ENCODE peak calls at places on chromosomes 13 and 19, in ten cellular contexts. One of them, this sample, is unnamed.

GRCh38 chr19:57637379-57637778 is 4.4 kb downstream of the ZNF211 start:
- DNase-seq in tibial artery: no peak
- DNase-seq in D721Med: no peak
- DNase-seq in endothelial cell: no peak
- DNase-seq in breast epithelium: no peak
- DNase-seq in AG04449: no peak
- DNase-seq in choroid plexus epithelial cell: no peak
- DNase-seq in WTC11: no peak
- DNase-seq in cardiac muscle cell: no peak
- DNase-seq in progenitor cell of endocrine pancreas: no peak
- DNase-seq in this sample: no peak

GRCh38 chr19:32688315-32688714 is 3.3 kb upstream of the NUDT19 start:
- DNase-seq in tibial artery: peak; percentile 56
- DNase-seq in D721Med: no peak
- DNase-seq in endothelial cell: no peak
- DNase-seq in breast epithelium: no peak
- DNase-seq in AG04449: no peak
- DNase-seq in choroid plexus epithelial cell: no peak
- DNase-seq in WTC11: no peak
- DNase-seq in cardiac muscle cell: no peak
- DNase-seq in progenitor cell of endocrine pancreas: no peak
- DNase-seq in this sample: no peak

GRCh38 chr13:43159007-43159406 is 135.6 kb downstream of the DNAJC15 start:
- DNase-seq in tibial artery: no peak
- DNase-seq in D721Med: no peak
- DNase-seq in endothelial cell: no peak
- DNase-seq in breast epithelium: no peak
- DNase-seq in AG04449: no peak
- DNase-seq in choroid plexus epithelial cell: peak; percentile 74
- DNase-seq in WTC11: no peak
- DNase-seq in cardiac muscle cell: no peak
- DNase-seq in progenitor cell of endocrine pancreas: no peak
- DNase-seq in this sample: peak; percentile 12

GRCh38 chr19:4831351-4832340 is at the start of gene TICAM1:
- DNase-seq in tibial artery: peak; percentile 69
- DNase-seq in D721Med: peak; percentile 53
- DNase-seq in endothelial cell: peak; percentile 35
- DNase-seq in breast epithelium: peak; percentile 71
- DNase-seq in AG04449: no peak
- DNase-seq in choroid plexus epithelial cell: peak; percentile 56
- DNase-seq in WTC11: no peak
- DNase-seq in cardiac muscle cell: peak; percentile 32
- DNase-seq in progenitor cell of endocrine pancreas: no peak
- DNase-seq in this sample: peak; percentile 76

GRCh38 chr19:7366701-7367420 is 18.1 kb downstream of the ARHGEF18 start:
- DNase-seq in tibial artery: no peak
- DNase-seq in D721Med: no peak
- DNase-seq in endothelial cell: no peak
- DNase-seq in breast epithelium: no peak
- DNase-seq in AG04449: no peak
- DNase-seq in choroid plexus epithelial cell: peak; percentile 50
- DNase-seq in WTC11: no peak
- DNase-seq in cardiac muscle cell: no peak
- DNase-seq in progenitor cell of endocrine pancreas: no peak
- DNase-seq in this sample: peak; percentile 45

GRCh38 chr13:67366533-67366932 is 136.4 kb upstream of the PCDH9 start:
- DNase-seq in tibial artery: no peak
- DNase-seq in D721Med: no peak
- DNase-seq in endothelial cell: no peak
- DNase-seq in breast epithelium: no peak
- DNase-seq in AG04449: no peak
- DNase-seq in choroid plexus epithelial cell: peak; percentile 83
- DNase-seq in WTC11: no peak
- DNase-seq in cardiac muscle cell: no peak
- DNase-seq in progenitor cell of endocrine pancreas: no peak
- DNase-seq in this sample: no peak

GRCh38 chr19:39935262-39935661 is 828 bp upstream of the FCGBP start:
- DNase-seq in tibial artery: no peak
- DNase-seq in D721Med: no peak
- DNase-seq in endothelial cell: no peak
- DNase-seq in breast epithelium: no peak
- DNase-seq in AG04449: no peak
- DNase-seq in choroid plexus epithelial cell: no peak
- DNase-seq in WTC11: no peak
- DNase-seq in cardiac muscle cell: no peak
- DNase-seq in progenitor cell of endocrine pancreas: no peak
- DNase-seq in this sample: no peak

GRCh38 chr13:48151343-48151742 is 56.4 kb upstream of the MED4 start:
- DNase-seq in tibial artery: no peak
- DNase-seq in D721Med: no peak
- DNase-seq in endothelial cell: no peak
- DNase-seq in breast epithelium: no peak
- DNase-seq in AG04449: no peak
- DNase-seq in choroid plexus epithelial cell: no peak
- DNase-seq in WTC11: no peak
- DNase-seq in cardiac muscle cell: no peak
- DNase-seq in progenitor cell of endocrine pancreas: no peak
- DNase-seq in this sample: no peak

GRCh38 chr19:12774588-12775555 is at the start of gene HOOK2:
- DNase-seq in tibial artery: no peak
- DNase-seq in D721Med: no peak
- DNase-seq in endothelial cell: no peak
- DNase-seq in breast epithelium: peak; percentile 98
- DNase-seq in AG04449: no peak
- DNase-seq in choroid plexus epithelial cell: no peak
- DNase-seq in WTC11: peak; percentile 94
- DNase-seq in cardiac muscle cell: no peak
- DNase-seq in progenitor cell of endocrine pancreas: peak; percentile 94
- DNase-seq in this sample: peak; percentile 90

DNA sequence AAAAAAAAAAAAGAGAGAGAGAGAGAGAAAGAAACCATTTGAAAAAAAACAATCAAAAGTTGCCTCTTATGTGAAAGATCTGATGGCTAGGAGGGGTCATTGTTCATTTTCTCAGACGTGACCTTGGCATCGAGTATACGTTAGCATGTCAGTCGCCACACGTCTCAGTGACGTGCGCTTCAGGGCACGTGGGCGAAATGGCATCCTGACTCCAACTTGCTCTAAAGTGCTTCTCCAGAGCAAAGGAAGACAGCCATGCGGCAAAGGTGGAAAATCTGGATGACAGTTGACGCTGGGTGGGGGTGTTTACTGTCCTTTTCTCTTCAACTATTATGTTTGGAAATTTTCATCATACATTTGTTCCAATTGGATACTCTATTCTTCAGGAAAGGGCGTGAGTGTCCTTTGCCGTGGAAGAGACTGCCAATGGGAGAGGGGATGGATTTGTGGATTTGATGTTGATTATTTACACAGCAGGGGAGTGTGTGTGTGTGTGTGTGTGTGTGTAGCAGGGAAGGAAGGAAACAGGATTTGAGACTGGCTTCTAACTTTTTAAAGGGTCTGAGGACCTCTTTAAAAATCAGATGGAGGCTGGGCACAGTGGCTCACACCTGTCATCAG is 25.0 kb downstream of the KLF2 start:
- DNase-seq in tibial artery: no peak
- DNase-seq in D721Med: no peak
- DNase-seq in endothelial cell: no peak
- DNase-seq in breast epithelium: no peak
- DNase-seq in AG04449: no peak
- DNase-seq in choroid plexus epithelial cell: peak; percentile 27
- DNase-seq in WTC11: no peak
- DNase-seq in cardiac muscle cell: no peak
- DNase-seq in progenitor cell of endocrine pancreas: no peak
- DNase-seq in this sample: no peak
- TF ChIP-seq CTCF in tibial artery: no peak
- TF ChIP-seq CTCF in D721Med: no peak
- TF ChIP-seq CTCF in endothelial cell: no peak
- TF ChIP-seq CTCF in breast epithelium: no peak
- TF ChIP-seq CTCF in AG04449: no peak
- TF ChIP-seq CTCF in choroid plexus epithelial cell: no peak
- TF ChIP-seq CTCF in WTC11: no peak
- TF ChIP-seq CTCF in cardiac muscle cell: no peak
- TF ChIP-seq CTCF in progenitor cell of endocrine pancreas: no peak
- TF ChIP-seq CTCF in this sample: no peak

DNA sequence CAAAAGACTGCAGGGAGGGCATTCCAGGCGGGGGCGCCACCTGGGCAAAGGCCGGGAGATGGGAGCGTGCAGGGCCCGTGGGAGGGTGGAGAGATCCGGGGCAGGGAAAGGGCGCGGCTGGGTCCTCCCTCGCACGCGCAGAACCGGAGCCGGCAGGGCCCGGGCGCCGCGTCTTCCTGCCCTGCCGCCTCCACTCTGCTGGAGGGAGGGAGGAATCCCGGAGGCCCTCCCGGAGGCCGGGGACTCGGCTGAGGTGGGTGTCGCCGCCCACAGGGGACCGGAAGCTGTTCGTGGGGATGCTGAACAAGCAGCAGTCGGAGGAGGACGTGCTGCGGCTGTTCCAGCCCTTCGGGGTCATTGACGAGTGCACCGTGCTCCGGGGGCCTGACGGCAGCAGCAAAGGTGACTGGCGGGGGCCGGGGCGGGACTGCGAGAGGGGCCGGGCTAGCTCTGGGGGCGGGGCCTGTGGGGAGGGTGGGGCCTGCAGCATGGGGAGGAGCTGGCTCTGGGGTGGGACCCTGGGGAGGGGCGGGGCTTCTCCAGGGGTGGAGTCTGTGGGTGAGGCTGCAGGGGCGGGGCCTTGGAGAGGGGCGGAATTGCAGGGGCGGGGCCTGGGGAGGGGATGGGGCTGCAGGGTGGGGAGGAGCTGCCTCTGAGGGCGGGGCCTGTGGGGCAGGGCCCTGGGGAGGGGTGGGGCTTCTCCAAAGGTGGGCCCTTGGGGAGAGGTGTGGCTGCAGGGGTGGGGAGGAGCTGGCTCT is 51.3 kb downstream of the CELF5 start:
- DNase-seq in tibial artery: peak; percentile 26
- DNase-seq in D721Med: peak; percentile 96
- DNase-seq in endothelial cell: peak; percentile 84
- DNase-seq in breast epithelium: peak; percentile 77
- DNase-seq in AG04449: no peak
- DNase-seq in choroid plexus epithelial cell: peak; percentile 84
- DNase-seq in WTC11: peak; percentile 98
- DNase-seq in cardiac muscle cell: peak; percentile 96
- DNase-seq in progenitor cell of endocrine pancreas: peak; percentile 55
- DNase-seq in this sample: peak; percentile 98
- TF ChIP-seq CTCF in tibial artery: no peak
- TF ChIP-seq CTCF in D721Med: no peak
- TF ChIP-seq CTCF in endothelial cell: peak; percentile 8
- TF ChIP-seq CTCF in breast epithelium: no peak
- TF ChIP-seq CTCF in AG04449: no peak
- TF ChIP-seq CTCF in choroid plexus epithelial cell: no peak
- TF ChIP-seq CTCF in WTC11: peak; percentile 76
- TF ChIP-seq CTCF in cardiac muscle cell: no peak
- TF ChIP-seq CTCF in progenitor cell of endocrine pancreas: peak; percentile 64
- TF ChIP-seq CTCF in this sample: peak; percentile 76

GRCh38 chr13:59176775-59177174 is 987.0 kb downstream of the DIAPH3 start:
- DNase-seq in tibial artery: no peak
- DNase-seq in D721Med: no peak
- DNase-seq in endothelial cell: no peak
- DNase-seq in breast epithelium: no peak
- DNase-seq in AG04449: no peak
- DNase-seq in choroid plexus epithelial cell: no peak
- DNase-seq in WTC11: no peak
- DNase-seq in cardiac muscle cell: no peak
- DNase-seq in progenitor cell of endocrine pancreas: no peak
- DNase-seq in this sample: no peak
- TF ChIP-seq CTCF in tibial artery: no peak
- TF ChIP-seq CTCF in D721Med: no peak
- TF ChIP-seq CTCF in endothelial cell: peak; percentile 13
- TF ChIP-seq CTCF in breast epithelium: no peak
- TF ChIP-seq CTCF in AG04449: peak; percentile 17
- TF ChIP-seq CTCF in choroid plexus epithelial cell: peak; percentile 14
- TF ChIP-seq CTCF in WTC11: peak; percentile 42
- TF ChIP-seq CTCF in cardiac muscle cell: no peak
- TF ChIP-seq CTCF in progenitor cell of endocrine pancreas: no peak
- TF ChIP-seq CTCF in this sample: no peak

GRCh38 chr19:50509366-50509765 is 1.6 kb downstream of the JOSD2 start:
- DNase-seq in tibial artery: no peak
- DNase-seq in D721Med: no peak
- DNase-seq in endothelial cell: no peak
- DNase-seq in breast epithelium: no peak
- DNase-seq in AG04449: no peak
- DNase-seq in choroid plexus epithelial cell: no peak
- DNase-seq in WTC11: no peak
- DNase-seq in cardiac muscle cell: no peak
- DNase-seq in progenitor cell of endocrine pancreas: no peak
- DNase-seq in this sample: no peak

GRCh38 chr19:50510121-50510670 is 795 bp downstream of the JOSD2 start:
- DNase-seq in tibial artery: no peak
- DNase-seq in D721Med: no peak
- DNase-seq in endothelial cell: no peak
- DNase-seq in breast epithelium: no peak
- DNase-seq in AG04449: no peak
- DNase-seq in choroid plexus epithelial cell: peak; percentile 13
- DNase-seq in WTC11: no peak
- DNase-seq in cardiac muscle cell: no peak
- DNase-seq in progenitor cell of endocrine pancreas: no peak
- DNase-seq in this sample: no peak

GRCh38 chr19:50510700-50511068 is 307 bp downstream of the JOSD2 start:
- DNase-seq in tibial artery: no peak
- DNase-seq in D721Med: peak; percentile 58
- DNase-seq in endothelial cell: no peak
- DNase-seq in breast epithelium: no peak
- DNase-seq in AG04449: no peak
- DNase-seq in choroid plexus epithelial cell: peak; percentile 28
- DNase-seq in WTC11: no peak
- DNase-seq in cardiac muscle cell: no peak
- DNase-seq in progenitor cell of endocrine pancreas: no peak
- DNase-seq in this sample: no peak

GRCh38 chr19:50512112-50512998 is 1.4 kb downstream of the ASPDH start:
- DNase-seq in tibial artery: no peak
- DNase-seq in D721Med: no peak
- DNase-seq in endothelial cell: no peak
- DNase-seq in breast epithelium: no peak
- DNase-seq in AG04449: no peak
- DNase-seq in choroid plexus epithelial cell: no peak
- DNase-seq in WTC11: no peak
- DNase-seq in cardiac muscle cell: no peak
- DNase-seq in progenitor cell of endocrine pancreas: no peak
- DNase-seq in this sample: no peak

DNA sequence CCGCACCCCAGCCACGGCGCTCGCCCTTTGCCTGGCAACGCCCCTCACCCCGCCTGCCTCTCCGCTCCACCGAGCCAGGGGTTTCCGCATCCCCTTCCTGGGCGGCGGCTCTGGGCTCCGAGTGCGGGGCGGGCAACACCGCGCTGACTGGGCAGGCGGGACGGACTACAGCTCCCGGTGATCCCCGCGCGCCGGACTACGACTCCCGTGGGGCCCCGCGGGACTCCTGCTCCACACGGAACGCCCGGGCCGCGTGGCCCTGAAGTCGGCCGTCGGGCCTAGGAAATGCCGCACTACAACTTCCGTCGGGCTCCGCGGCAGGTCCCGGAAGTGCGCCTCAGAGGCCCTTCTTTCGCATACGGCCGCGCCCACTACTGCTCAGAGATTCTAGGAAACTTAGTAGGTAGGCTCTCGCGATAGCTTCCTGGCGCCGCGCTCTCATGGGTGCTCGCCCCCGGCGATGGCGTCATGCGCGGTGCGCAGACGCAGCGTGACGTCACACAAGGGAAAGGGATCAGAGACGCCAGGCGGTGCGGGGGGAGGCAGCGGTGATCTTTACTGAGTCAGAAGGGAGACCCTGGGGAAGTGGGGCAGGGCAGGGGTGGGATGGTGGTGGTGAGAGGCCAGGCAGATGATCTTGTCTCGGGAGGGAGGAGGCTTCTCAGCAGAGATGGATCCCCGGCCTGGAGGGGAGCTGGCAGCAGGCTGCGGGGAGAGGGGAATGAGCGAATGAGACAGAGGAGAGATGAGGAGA is at the start of gene JOSD2:
- DNase-seq in tibial artery: peak; percentile 99
- DNase-seq in D721Med: peak; percentile 96
- DNase-seq in endothelial cell: no peak
- DNase-seq in breast epithelium: peak; percentile 97
- DNase-seq in AG04449: peak; percentile 94
- DNase-seq in choroid plexus epithelial cell: peak; percentile 100
- DNase-seq in WTC11: peak; percentile 96
- DNase-seq in cardiac muscle cell: peak; percentile 99
- DNase-seq in progenitor cell of endocrine pancreas: peak; percentile 90
- DNase-seq in this sample: peak; percentile 96
- TF ChIP-seq CTCF in tibial artery: peak; percentile 30
- TF ChIP-seq CTCF in D721Med: no peak
- TF ChIP-seq CTCF in endothelial cell: no peak
- TF ChIP-seq CTCF in breast epithelium: no peak
- TF ChIP-seq CTCF in AG04449: no peak
- TF ChIP-seq CTCF in choroid plexus epithelial cell: no peak
- TF ChIP-seq CTCF in WTC11: no peak
- TF ChIP-seq CTCF in cardiac muscle cell: no peak
- TF ChIP-seq CTCF in progenitor cell of endocrine pancreas: no peak
- TF ChIP-seq CTCF in this sample: no peak

This sample was measured in RWPE1.